ENCODE peak calls at places on chromosomes 13 and 19, in seven cellular contexts. I is natural killer cell, A is pancreas, Z is kidney epithelial cell, J is fibroblast of pulmonary artery, M is choroid plexus epithelial cell, G is lower leg skin. X is an unnamed sample.

GRCh38 chr13:113170503-113170902 is 12.1 kb downstream of the PROZ start:
- DNase-seq in G (no peak), M (no peak), J (no peak), Z (no peak), A (no peak), I (no peak), X (no peak)

GRCh38 chr13:41178040-41178439 is 16.3 kb downstream of the KBTBD7 start:
- DNase-seq in G (no peak), A (no peak), I (no peak), Z (no peak), J (peak; percentile 70), M (peak; percentile 45), X (no peak)

GRCh38 chr13:67857581-67858310 is 627.6 kb upstream of the PCDH9 start:
- DNase-seq in J (no peak), A (no peak), M (no peak), Z (no peak), G (no peak), I (no peak), X (no peak)

GRCh38 chr13:25468330-25469178 is 96.8 kb downstream of the ATP8A2 start:
- DNase-seq in M (peak; percentile 12), J (no peak), G (no peak), I (no peak), Z (no peak), A (no peak), X (no peak)

GRCh38 chr13:113845723-113846638 is 17.9 kb downstream of the GAS6 start:
- DNase-seq in A (no peak), M (no peak), J (no peak), Z (no peak), G (no peak), I (no peak), X (no peak)

GRCh38 chr19:20503536-20503935 is 62.0 kb downstream of the ZNF737 start:
- DNase-seq in G (no peak), I (no peak), J (peak; percentile 25), M (peak; percentile 3), Z (no peak), A (no peak), X (peak; percentile 83)

GRCh38 chr13:48828962-48829405 is 146.7 kb upstream of the FNDC3A start:
- DNase-seq in G (no peak), A (no peak), J (no peak), I (no peak), M (peak; percentile 17), Z (peak; percentile 61), X (peak; percentile 49)

GRCh38 chr19:19670070-19670551 is 1.5 kb downstream of the ZNF101 start:
- DNase-seq in M (no peak), G (no peak), I (no peak), J (no peak), Z (no peak), A (no peak), X (no peak)

GRCh38 chr19:48558018-48558684 is 6.2 kb downstream of the SULT2B1 start:
- DNase-seq in Z (no peak), A (no peak), J (peak; percentile 31), G (peak; percentile 37), M (peak; percentile 45), I (no peak), X (peak; percentile 75)

GRCh38 chr19:45517641-45518468 is 10.6 kb downstream of the VASP start:
- DNase-seq in Z (no peak), J (no peak), A (no peak), M (no peak), I (no peak), G (no peak), X (no peak)

GRCh38 chr19:1276620-1277007 is 1.3 kb downstream of the FAM174C start:
- DNase-seq in J (no peak), G (no peak), I (no peak), A (no peak), Z (no peak), M (no peak), X (no peak)

GRCh38 chr13:90105881-90106496 is 1241.5 kb upstream of the MIR17HG start:
- DNase-seq in G (no peak), M (peak; percentile 86), I (no peak), Z (no peak), A (no peak), J (peak; percentile 77), X (peak; percentile 41)

GRCh38 chr13:79295906-79296564 is 110.0 kb downstream of the RBM26 start:
- DNase-seq in Z (no peak), J (no peak), I (no peak), A (no peak), G (no peak), M (no peak), X (peak; percentile 4)

GRCh38 chr13:44703371-44703770 is 127.2 kb upstream of the TSC22D1 start:
- DNase-seq in J (peak; percentile 29), M (peak; percentile 72), Z (peak; percentile 53), A (no peak), I (no peak), G (no peak), X (peak; percentile 49)

GRCh38 chr13:24505256-24505655 is 7.3 kb downstream of the PARP4 start:
- DNase-seq in I (no peak), Z (no peak), M (peak; percentile 63), A (no peak), G (no peak), J (peak; percentile 52), X (no peak)

GRCh38 chr13:83327091-83327490 is 555.2 kb downstream of the SLITRK1 start:
- DNase-seq in G (no peak), J (no peak), A (no peak), M (no peak), Z (no peak), I (no peak), X (no peak)

GRCh38 chr13:107642841-107643240 is 572.5 kb downstream of the LIG4 start:
- DNase-seq in A (no peak), M (no peak), Z (no peak), G (no peak), J (peak; percentile 2), I (no peak), X (no peak)

GRCh38 chr19:30001794-30002193 is 59.8 kb downstream of the URI1 start:
- DNase-seq in J (peak; percentile 16), A (no peak), M (peak; percentile 79), I (no peak), Z (no peak), G (no peak), X (no peak)

GRCh38 chr19:11364296-11364904 is 9.2 kb downstream of the PLPPR2 start:
- DNase-seq in A (no peak), M (no peak), G (no peak), J (no peak), Z (no peak), I (no peak), X (no peak)

GRCh38 chr13:107461751-107462150 is 753.6 kb downstream of the LIG4 start:
- DNase-seq in I (no peak), G (no peak), M (peak; percentile 77), Z (no peak), A (no peak), J (peak; percentile 29), X (no peak)

GRCh38 chr13:89574077-89574476 is 1773.4 kb upstream of the MIR17HG start:
- DNase-seq in M (no peak), A (no peak), I (no peak), J (no peak), Z (no peak), G (no peak), X (no peak)

GRCh38 chr13:48493851-48494250 is 39.0 kb downstream of the RCBTB2 start:
- DNase-seq in A (no peak), M (no peak), G (no peak), I (no peak), Z (no peak), J (peak; percentile 65), X (no peak)

GRCh38 chr13:80945328-80945727 is 604.4 kb upstream of the SPRY2 start:
- DNase-seq in M (no peak), A (peak; percentile 13), Z (no peak), I (no peak), G (no peak), J (no peak), X (no peak)

GRCh38 chr13:80952158-80952557 is 611.2 kb upstream of the SPRY2 start:
- DNase-seq in J (no peak), G (no peak), A (no peak), Z (no peak), I (no peak), M (no peak), X (no peak)

GRCh38 chr13:80946008-80946802 is 605.3 kb upstream of the SPRY2 start:
- DNase-seq in G (no peak), M (no peak), I (no peak), J (no peak), Z (no peak), A (no peak), X (no peak)
- TF ChIP-seq CTCF in G (no peak), M (no peak), I (no peak), J (no peak), Z (no peak), A (no peak), X (no peak)

DNA sequence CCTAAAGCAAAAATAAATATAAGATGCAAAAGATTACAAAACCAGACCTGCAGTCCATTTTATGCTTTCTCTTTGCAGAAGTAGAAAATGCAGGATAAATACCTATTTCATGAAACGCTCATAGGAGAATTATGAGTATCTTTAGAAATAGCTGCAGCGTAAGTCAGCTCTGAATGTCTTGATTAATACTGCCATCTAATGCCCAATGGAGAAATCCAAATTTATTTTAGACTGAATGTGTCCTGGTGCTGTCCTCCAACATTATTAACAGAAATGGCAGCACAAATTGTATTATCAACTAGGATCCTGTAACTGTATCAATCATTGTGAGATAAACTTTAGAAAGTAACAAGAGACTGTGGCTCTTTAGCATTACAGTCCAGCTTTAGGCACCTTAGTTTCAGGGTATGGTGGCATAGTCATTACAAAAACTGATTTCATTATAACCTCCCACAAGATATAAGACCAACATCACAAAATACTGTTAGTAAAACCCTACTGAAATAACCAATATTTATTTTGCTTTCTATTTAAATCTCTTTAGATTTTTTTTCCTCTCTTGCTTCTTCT is 162.1 kb upstream of the MIR17HG start:
- DNase-seq in A (no peak), M (peak; percentile 53), I (no peak), Z (no peak), G (no peak), J (peak; percentile 46), X (no peak)
- TF ChIP-seq CTCF in A (no peak), M (peak; percentile 27), I (no peak), Z (peak; percentile 22), G (no peak), J (peak; percentile 21), X (peak; percentile 42)

DNA sequence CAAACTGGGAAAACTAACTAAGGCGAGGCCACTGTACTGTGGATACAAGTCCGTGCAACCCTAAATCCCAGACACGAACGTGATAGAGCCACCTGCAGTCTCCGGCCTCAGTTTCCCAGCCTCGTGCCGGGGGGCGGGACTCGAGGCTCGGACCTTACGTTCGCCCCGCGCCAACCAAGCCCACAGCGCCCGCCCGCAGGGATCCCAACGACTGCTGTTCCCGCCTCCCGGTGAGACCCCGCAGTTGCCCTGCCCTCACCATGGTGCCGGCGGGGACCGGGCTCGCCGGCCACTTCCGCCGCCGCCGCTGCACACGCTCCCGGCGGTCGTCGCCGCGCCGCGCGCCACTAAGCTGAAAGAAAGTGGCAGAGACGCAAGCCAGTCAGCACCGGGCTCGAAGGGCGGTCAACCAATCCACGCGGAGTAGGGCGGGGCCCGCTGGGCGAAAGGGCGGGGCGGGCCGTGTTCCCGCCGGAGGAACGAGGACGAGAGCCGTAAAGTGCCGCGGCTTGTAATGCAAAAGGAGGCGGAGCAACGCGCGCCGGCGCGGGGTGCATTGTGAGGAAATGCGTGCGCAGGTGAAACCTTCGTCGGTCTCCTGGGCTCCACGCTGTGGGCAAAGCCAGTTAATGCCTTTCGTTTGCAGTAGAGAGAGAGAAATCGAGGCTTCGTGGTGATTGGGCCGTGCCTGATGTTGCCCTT is at the start of gene LSM4:
- DNase-seq in I (peak; percentile 97), G (peak; percentile 97), J (peak; percentile 97), Z (peak; percentile 72), M (peak; percentile 98), A (peak; percentile 99), X (peak; percentile 96)
- TF ChIP-seq CTCF in I (peak; percentile 56), G (no peak), J (peak; percentile 33), Z (peak; percentile 36), M (peak; percentile 53), A (no peak), X (peak; percentile 69)

GRCh38 chr19:6238643-6239281 is 41.0 kb downstream of the MLLT1 start:
- DNase-seq in A (peak; percentile 74), Z (no peak), I (no peak), G (no peak), M (peak; percentile 58), J (peak; percentile 68), X (no peak)
- TF ChIP-seq CTCF in A (no peak), Z (no peak), I (no peak), G (no peak), M (no peak), J (no peak), X (no peak)

X was measured in foreskin keratinocyte.